ENCODE peak calls at places on chromosomes 5 and 9, in four cellular contexts. V is adrenal gland, B is HCT116, P is transverse colon. T is an unnamed sample.

GRCh38 chr5:146565764-146566163 is 49.8 kb upstream of the GPR151 start:
- DNase-seq in P (peak), B (peak), V (peak), T (no peak)

GRCh38 chr5:1294839-1295649 is at the start of gene TERT:
- DNase-seq in B (no peak), V (no peak), P (peak), T (no peak)

GRCh38 chr9:122961139-122961538 is 20.3 kb downstream of the RABGAP1 start:
- DNase-seq in V (no peak), B (no peak), P (no peak), T (no peak)

GRCh38 chr9:130343445-130343918 is 77.9 kb downstream of the HMCN2 start:
- DNase-seq in P (no peak), V (no peak), B (no peak), T (no peak)

GRCh38 chr5:123670981-123671557 is 159.1 kb downstream of the CSNK1G3 start:
- DNase-seq in V (peak), P (peak), B (peak), T (peak)

GRCh38 chr5:33711094-33711670 is 180.6 kb downstream of the ADAMTS12 start:
- DNase-seq in P (no peak), B (no peak), V (no peak), T (no peak)

GRCh38 chr5:151697452-151697851 is 10.7 kb upstream of the SPARC start:
- DNase-seq in V (no peak), B (no peak), P (no peak), T (no peak)

GRCh38 chr9:88578486-88579362 is 43.7 kb downstream of the NXNL2 start:
- DNase-seq in P (peak), V (peak), B (peak), T (peak)

GRCh38 chr9:135905380-135906282 is 1.7 kb downstream of the CAMSAP1 start:
- DNase-seq in P (peak), B (peak), V (peak), T (no peak)

GRCh38 chr5:128197911-128198522 is 114.5 kb downstream of the SLC12A2 start:
- DNase-seq in V (no peak), P (no peak), B (no peak), T (no peak)

GRCh38 chr9:33850677-33851076 is 33.7 kb downstream of the UBE2R2 start:
- DNase-seq in B (no peak), P (no peak), V (no peak), T (no peak)

GRCh38 chr5:20554001-20554400 is 566.0 kb upstream of the CDH18 start:
- DNase-seq in P (no peak), V (no peak), B (no peak), T (no peak)

GRCh38 chr5:26940981-26941380 is 97.4 kb downstream of the CDH9 start:
- DNase-seq in V (no peak), B (no peak), P (no peak), T (no peak)

GRCh38 chr9:93960971-93961841 is 6.1 kb upstream of the BARX1 start:
- DNase-seq in P (no peak), V (no peak), B (no peak), T (no peak)

GRCh38 chr5:102901821-102902448 is 146.8 kb downstream of the PAM start:
- DNase-seq in V (no peak), P (no peak), B (no peak), T (no peak)

GRCh38 chr9:76542360-76542759 is 83.4 kb downstream of the GCNT1 start:
- DNase-seq in V (no peak), P (no peak), B (no peak), T (no peak)

GRCh38 chr9:93699650-93700049 is 123.3 kb downstream of the PHF2 start:
- DNase-seq in B (no peak), P (no peak), V (no peak), T (no peak)

GRCh38 chr9:80004687-80005086 is 432.9 kb downstream of the TLE4 start:
- DNase-seq in V (no peak), B (no peak), P (no peak), T (no peak)

GRCh38 chr9:126915281-126915816 is 767 bp downstream of the RALGPS1 start:
- DNase-seq in B (peak), V (peak), P (peak), T (peak)

GRCh38 chr9:123796618-123797484 is 133.1 kb downstream of the DENND1A start:
- DNase-seq in P (no peak), B (no peak), V (no peak), T (no peak)

GRCh38 chr5:9340095-9340494 is 205.8 kb downstream of the SEMA5A start:
- DNase-seq in P (no peak), B (no peak), V (no peak), T (no peak)

GRCh38 chr9:129237195-129237611 is 59.1 kb upstream of the IER5L start:
- DNase-seq in P (no peak), V (peak), B (no peak), T (peak)

GRCh38 chr5:34411470-34412346 is 244.4 kb upstream of the RAI14 start:
- DNase-seq in V (no peak), B (no peak), P (no peak), T (no peak)

GRCh38 chr5:115785395-115786009 is 31.0 kb downstream of the CDO1 start:
- DNase-seq in P (no peak), V (no peak), B (no peak), T (no peak)

GRCh38 chr5:131377785-131378325 is 114.0 kb downstream of the CDC42SE2 start:
- DNase-seq in V (no peak), B (no peak), P (no peak), T (no peak)

GRCh38 chr5:140965905-140966292 is 377 bp upstream of the PCDHAC2 start:
- DNase-seq in P (no peak), B (no peak), V (no peak), T (no peak)

GRCh38 chr9:136052433-136052880 is 42.6 kb downstream of the NACC2 start:
- DNase-seq in B (no peak), V (no peak), P (no peak), T (no peak)

GRCh38 chr5:8721536-8721935 is 824.3 kb downstream of the SEMA5A start:
- DNase-seq in P (no peak), B (no peak), V (no peak), T (no peak)

GRCh38 chr5:67246108-67246507 is 49.5 kb upstream of the CD180 start:
- DNase-seq in B (peak), P (no peak), V (no peak), T (no peak)

GRCh38 chr9:133939386-133939785 is 52.7 kb downstream of the VAV2 start:
- DNase-seq in B (no peak), P (no peak), V (no peak), T (no peak)

GRCh38 chr5:180802325-180803180 is at the start of gene MGAT1:
- DNase-seq in P (peak), V (peak), B (no peak), T (peak)

GRCh38 chr9:93205045-93205768 is 21.3 kb downstream of the WNK2 start:
- DNase-seq in B (no peak), P (no peak), V (no peak), T (peak)

GRCh38 chr5:79628811-79629210 is 16.6 kb downstream of the TENT2 start:
- DNase-seq in B (no peak), V (no peak), P (no peak), T (no peak)

GRCh38 chr9:94980947-94981632 is 254.6 kb downstream of the AOPEP start:
- DNase-seq in B (no peak), V (no peak), P (no peak), T (no peak)

GRCh38 chr5:151890299-151890698 is 34.4 kb downstream of the GLRA1 start:
- DNase-seq in B (no peak), P (no peak), V (no peak), T (no peak)

GRCh38 chr9:34588671-34589370 is 703 bp downstream of the CNTFR start:
- DNase-seq in P (no peak), V (no peak), B (no peak), T (no peak)

GRCh38 chr9:76451234-76451633 is 7.7 kb upstream of the GCNT1 start:
- DNase-seq in P (no peak), B (no peak), V (no peak), T (no peak)

GRCh38 chr5:134138416-134139376 is 24.2 kb downstream of the TCF7 start:
- DNase-seq in B (no peak), V (peak), P (no peak), T (no peak)

GRCh38 chr9:18451409-18451808 is 22.5 kb upstream of the ADAMTSL1 start:
- DNase-seq in P (no peak), B (no peak), V (no peak), T (no peak)

GRCh38 chr9:135478858-135479468 is 619 bp upstream of the PPP1R26 start:
- DNase-seq in V (peak), P (peak), B (no peak), T (peak)

GRCh38 chr5:170355601-170356098 is 33.5 kb downstream of the KCNMB1 start:
- DNase-seq in B (no peak), P (no peak), V (no peak), T (no peak)

GRCh38 chr5:170361600-170361999 is 27.6 kb downstream of the KCNMB1 start:
- DNase-seq in B (no peak), P (no peak), V (no peak), T (no peak)

GRCh38 chr5:170353946-170354345 is 35.2 kb downstream of the KCNMB1 start:
- DNase-seq in V (no peak), P (no peak), B (no peak), T (no peak)

GRCh38 chr5:170360712-170361501 is 28.3 kb downstream of the KCNMB1 start:
- DNase-seq in V (peak), P (no peak), B (no peak), T (no peak)

GRCh38 chr5:170357853-170358497 is 31.2 kb downstream of the KCNMB1 start:
- DNase-seq in V (peak), B (no peak), P (peak), T (peak)
- H3K27ac ChIP-seq in V (peak), B (no peak), P (peak), T (no peak)

GRCh38 chr5:173916233-173916632 is 28.1 kb downstream of the CPEB4 start:
- DNase-seq in V (no peak), B (no peak), P (no peak), T (no peak)

GRCh38 chr5:173919443-173919842 is 31.3 kb downstream of the CPEB4 start:
- DNase-seq in V (no peak), P (no peak), B (no peak), T (no peak)

GRCh38 chr5:173920024-173920753 is 32.0 kb downstream of the CPEB4 start:
- DNase-seq in B (no peak), V (no peak), P (no peak), T (no peak)

GRCh38 chr5:173915310-173916005 is 27.3 kb downstream of the CPEB4 start:
- DNase-seq in B (no peak), P (no peak), V (no peak), T (no peak)

GRCh38 chr5:173917788-173918786 is 29.9 kb downstream of the CPEB4 start:
- DNase-seq in B (peak), P (peak), V (no peak), T (peak)
- TF ChIP-seq POLR2A in B (peak), P (peak), V (peak), T (peak)

GRCh38 chr5:161580621-161581020 is 34.1 kb upstream of the GABRB2 start:
- DNase-seq in B (no peak), V (no peak), P (no peak), T (no peak)
- TF ChIP-seq CTCF in B (no peak), V (no peak), P (no peak), T (no peak)

GRCh38 chr5:64184832-64185231 is 19.2 kb downstream of the RNF180 start:
- DNase-seq in B (no peak), P (no peak), V (no peak), T (no peak)

GRCh38 chr5:64188776-64189175 is 23.1 kb downstream of the RNF180 start:
- DNase-seq in B (no peak), P (no peak), V (no peak), T (no peak)

GRCh38 chr5:64180661-64181343 is 15.2 kb downstream of the RNF180 start:
- DNase-seq in V (no peak), B (no peak), P (no peak), T (no peak)

GRCh38 chr5:64181440-64181839 is 15.8 kb downstream of the RNF180 start:
- DNase-seq in P (no peak), B (no peak), V (no peak), T (no peak)

GRCh38 chr5:64183956-64184355 is 18.3 kb downstream of the RNF180 start:
- DNase-seq in V (no peak), B (no peak), P (no peak), T (no peak)
- H3K27ac ChIP-seq in V (no peak), B (no peak), P (no peak), T (no peak)

GRCh38 chr5:89440670-89441069 is 557.7 kb upstream of the MEF2C start:
- DNase-seq in P (no peak), B (no peak), V (no peak), T (no peak)

GRCh38 chr5:89436464-89436863 is 553.5 kb upstream of the MEF2C start:
- DNase-seq in P (no peak), B (no peak), V (no peak), T (no peak)

GRCh38 chr5:89437450-89438435 is 554.8 kb upstream of the MEF2C start:
- DNase-seq in V (no peak), B (no peak), P (no peak), T (no peak)

DNA sequence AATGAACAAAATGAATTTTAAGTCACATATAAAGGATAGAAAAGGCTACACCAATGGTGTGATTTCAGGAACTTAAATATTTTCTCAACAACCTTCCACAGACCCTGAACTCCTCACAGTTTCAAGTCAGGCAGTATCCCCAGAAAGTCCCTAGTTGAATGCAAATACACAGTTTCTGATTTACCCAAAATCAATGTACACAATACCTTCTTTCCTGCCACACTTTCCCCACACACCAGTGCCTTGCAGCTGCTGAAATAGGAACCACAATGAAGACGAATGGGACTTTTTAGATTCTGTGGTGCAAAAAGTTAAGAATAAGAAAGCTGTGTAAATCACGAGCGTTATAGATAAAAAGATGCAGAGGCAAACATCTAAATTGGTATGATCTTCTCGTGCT is 552.4 kb upstream of the MEF2C start:
- DNase-seq in V (no peak), P (no peak), B (no peak), T (no peak)
- TF ChIP-seq POLR2A in V (no peak), P (no peak), B (no peak), T (no peak)

GRCh38 chr9:89619019-89619418 is 14.2 kb downstream of the GADD45G start:
- DNase-seq in P (no peak), B (no peak), V (no peak), T (no peak)
- TF ChIP-seq CTCF in P (no peak), B (no peak), V (no peak), T (no peak)

DNA sequence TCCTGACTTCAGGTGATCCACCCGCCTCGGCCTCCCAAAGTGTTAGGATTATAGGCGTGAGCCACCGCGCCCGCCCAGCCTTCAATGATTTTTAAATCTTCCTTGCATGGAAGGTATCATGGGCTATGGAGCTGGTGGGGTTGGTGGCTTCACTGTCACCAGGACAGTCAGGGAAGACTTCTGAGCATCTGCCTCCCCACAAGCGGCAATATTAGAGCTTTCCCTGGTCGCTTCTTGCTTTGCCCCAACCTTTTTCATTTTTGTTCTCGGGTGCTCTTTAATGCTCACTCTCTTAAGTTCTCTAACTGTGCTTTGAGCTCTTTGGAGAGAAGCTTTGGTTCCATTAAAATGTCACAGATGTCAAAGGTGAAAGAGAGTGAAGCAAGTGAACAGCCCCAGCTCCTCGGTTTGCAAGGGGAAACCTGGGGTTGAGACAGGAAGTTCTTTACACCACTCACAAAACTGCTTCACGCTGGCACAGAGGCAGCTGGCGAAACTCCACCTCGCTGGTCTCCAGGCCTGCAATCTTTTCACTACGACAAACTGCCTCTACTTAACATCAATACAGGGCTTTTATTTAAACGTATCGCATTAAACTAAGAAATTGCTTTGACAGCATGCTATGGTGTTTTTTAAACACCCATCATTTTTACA is 142.5 kb upstream of the RETREG1 start:
- DNase-seq in B (no peak), V (no peak), P (no peak), T (no peak)
- H3K27ac ChIP-seq in B (no peak), V (no peak), P (no peak), T (no peak)

GRCh38 chr5:56169949-56170348 is 63.2 kb downstream of the ANKRD55 start:
- DNase-seq in P (no peak), V (no peak), B (no peak), T (no peak)
- TF ChIP-seq POLR2A in P (no peak), V (no peak), B (no peak), T (no peak)

GRCh38 chr5:40733842-40734563 is 21.8 kb downstream of the TTC33 start:
- DNase-seq in B (no peak), P (no peak), V (no peak), T (no peak)
- TF ChIP-seq CTCF in B (no peak), P (no peak), V (no peak), T (no peak)